ENCODE peak calls at places on chromosomes 11 and 22, in eight cellular contexts. F is HFFc6, O is left ventricle myocardium inferior, X is neural progenitor cell, A is adrenal gland, W is AG09309, J is OCI-LY7, N is RWPE1. T is an unnamed sample.

GRCh38 chr11:70135142-70136132 is 57.3 kb downstream of the ANO1 start:
- DNase-seq in W (no peak), F (no peak), A (no peak), J (no peak), O (no peak), N (no peak), X (peak), T (no peak)

GRCh38 chr22:37896181-37896592 is 9.9 kb upstream of the MICALL1 start:
- DNase-seq in A (no peak), J (peak), F (no peak), W (no peak), O (no peak), N (peak), X (no peak), T (peak)

GRCh38 chr22:35154937-35155387 is 89.0 kb downstream of the ISX start:
- DNase-seq in F (peak), J (peak), O (peak), W (peak), X (peak), A (peak), N (peak), T (peak)

GRCh38 chr11:86735462-86736302 is 63.3 kb upstream of the ME3 start:
- DNase-seq in N (peak), A (no peak), F (peak), X (no peak), W (no peak), J (no peak), O (no peak), T (no peak)

GRCh38 chr11:19781351-19781750 is 68.7 kb downstream of the NAV2 start:
- DNase-seq in W (no peak), A (no peak), X (peak), F (no peak), N (no peak), J (no peak), O (no peak), T (no peak)

GRCh38 chr11:69114362-69114761 is 41.4 kb upstream of the SMIM38 start:
- DNase-seq in J (no peak), W (no peak), X (no peak), F (no peak), O (no peak), N (no peak), A (no peak), T (no peak)

GRCh38 chr22:44316393-44317162 is 3.8 kb upstream of the SHISAL1 start:
- DNase-seq in W (no peak), F (no peak), A (no peak), X (no peak), N (no peak), O (no peak), J (no peak), T (no peak)

GRCh38 chr22:38066381-38067027 is 9.3 kb downstream of the PICK1 start:
- DNase-seq in X (no peak), N (no peak), W (no peak), J (no peak), O (no peak), A (no peak), F (no peak), T (no peak)

GRCh38 chr11:32446227-32446626 is 10.9 kb upstream of the WT1 start:
- DNase-seq in N (no peak), A (no peak), J (no peak), F (no peak), X (no peak), W (no peak), O (no peak), T (no peak)

GRCh38 chr11:76243157-76243556 is 36.9 kb upstream of the WNT11 start:
- DNase-seq in O (no peak), X (peak), F (no peak), J (no peak), A (no peak), W (no peak), N (no peak), T (no peak)

GRCh38 chr22:40819741-40820140 is 595 bp upstream of the SLC25A17 start:
- DNase-seq in J (peak), F (peak), W (no peak), N (no peak), A (no peak), X (peak), O (no peak), T (no peak)

GRCh38 chr11:65615950-65616574 is 486 bp downstream of the PCNX3 start:
- DNase-seq in J (peak), O (peak), N (no peak), F (no peak), A (no peak), X (peak), W (no peak), T (peak)

GRCh38 chr11:9138612-9139579 is 47.5 kb upstream of the SCUBE2 start:
- DNase-seq in X (no peak), N (peak), F (peak), O (no peak), J (no peak), A (peak), W (peak), T (peak)

GRCh38 chr11:2515401-2516275 is 70.8 kb downstream of the KCNQ1 start:
- DNase-seq in O (peak), F (no peak), X (no peak), N (no peak), W (no peak), J (no peak), A (no peak), T (no peak)

GRCh38 chr11:17598700-17599459 is 51.8 kb downstream of the OTOG start:
- DNase-seq in W (peak), X (peak), J (peak), N (peak), F (peak), O (peak), A (peak), T (peak)

GRCh38 chr11:29452131-29452530 is 564.7 kb downstream of the KCNA4 start:
- DNase-seq in N (no peak), W (no peak), X (no peak), F (peak), A (no peak), O (no peak), J (no peak), T (no peak)

GRCh38 chr11:124946735-124947141 is 7.3 kb upstream of the CCDC15 start:
- DNase-seq in X (no peak), W (no peak), N (peak), A (no peak), F (peak), J (no peak), O (no peak), T (no peak)

GRCh38 chr11:111743700-111744099 is 22.5 kb downstream of the PPP2R1B start:
- DNase-seq in X (no peak), N (no peak), O (no peak), W (no peak), J (no peak), F (no peak), A (no peak), T (no peak)

GRCh38 chr22:47106806-47107205 is 344.4 kb downstream of the TBC1D22A start:
- DNase-seq in O (no peak), X (no peak), J (no peak), W (no peak), F (no peak), N (no peak), A (no peak), T (no peak)

GRCh38 chr11:11563193-11563592 is 58.6 kb downstream of the GALNT18 start:
- DNase-seq in J (no peak), N (no peak), X (no peak), O (no peak), F (no peak), W (no peak), A (no peak), T (no peak)

GRCh38 chr11:77728203-77728786 is 90.7 kb upstream of the CLNS1A start:
- DNase-seq in F (no peak), A (no peak), X (no peak), W (no peak), J (no peak), O (no peak), N (no peak), T (no peak)

GRCh38 chr11:10792385-10793068 is 16.2 kb downstream of the EIF4G2 start:
- DNase-seq in F (peak), W (no peak), X (peak), J (peak), N (peak), O (peak), A (peak), T (peak)

DNA sequence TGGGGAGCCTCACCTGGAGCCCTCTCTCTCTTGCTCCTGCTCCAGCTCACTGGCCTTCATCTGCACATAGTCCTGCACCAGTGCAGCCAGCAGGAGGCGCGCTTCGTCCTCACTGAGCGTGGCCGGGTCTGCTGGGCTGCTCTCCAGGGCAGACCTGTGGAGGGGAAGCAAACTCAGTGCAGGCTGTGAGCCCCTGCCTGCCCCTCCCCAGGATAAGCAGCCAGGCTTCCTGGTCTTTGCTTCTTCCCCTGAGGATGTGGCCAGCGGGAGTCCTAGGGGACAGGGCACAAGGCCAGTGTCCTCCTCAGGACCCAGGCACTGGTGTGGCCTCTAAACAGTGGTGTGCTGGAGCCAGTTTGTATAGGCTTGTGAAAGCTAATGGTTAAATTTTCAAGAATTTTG is 2.2 kb downstream of the CALCA start:
- DNase-seq in N (no peak), J (peak), F (peak), X (peak), W (no peak), O (peak), A (no peak), T (peak)
- TF ChIP-seq CTCF in N (no peak), J (peak), F (peak), X (peak), W (peak), O (peak), A (no peak), T (peak)

GRCh38 chr22:20494978-20495860 is at the start of gene KLHL22:
- DNase-seq in A (peak), J (peak), X (no peak), N (peak), W (no peak), F (no peak), O (no peak), T (peak)
- TF ChIP-seq CTCF in A (no peak), J (no peak), X (no peak), N (no peak), W (no peak), F (no peak), O (no peak), T (no peak)

DNA sequence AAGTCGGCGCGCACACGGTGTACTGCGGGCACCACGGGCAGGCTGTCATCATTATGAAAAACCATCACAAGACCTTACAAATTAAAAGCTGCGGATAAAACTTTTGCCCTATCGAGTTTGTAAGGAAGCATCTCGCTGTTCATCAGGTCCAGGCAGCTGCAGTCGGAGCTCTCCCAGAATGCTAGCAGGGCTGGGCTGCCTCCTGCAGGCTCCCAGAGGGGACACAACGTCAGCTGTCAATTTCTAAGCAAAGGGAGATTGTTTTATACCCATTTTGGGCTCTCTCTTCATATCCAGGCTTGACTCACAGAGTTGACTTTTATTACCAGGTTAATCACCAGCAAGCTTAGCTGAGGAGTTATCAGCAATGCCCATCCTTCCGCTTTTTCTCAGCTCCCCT is 375.1 kb downstream of the OPCML start:
- DNase-seq in O (no peak), J (no peak), W (no peak), F (no peak), A (no peak), X (peak), N (no peak), T (no peak)
- TF ChIP-seq CTCF in O (peak), J (no peak), W (no peak), F (no peak), A (no peak), X (peak), N (no peak), T (no peak)

GRCh38 chr11:108122166-108122628 is 830 bp downstream of the ACAT1 start:
- DNase-seq in O (no peak), N (no peak), A (peak), F (no peak), J (no peak), X (peak), W (no peak), T (no peak)

GRCh38 chr11:108117746-108118371 is 3.5 kb upstream of the ACAT1 start:
- DNase-seq in A (no peak), J (peak), F (peak), W (peak), N (peak), O (no peak), X (peak), T (no peak)

GRCh38 chr11:108115495-108116140 is 5.7 kb upstream of the ACAT1 start:
- DNase-seq in W (peak), A (peak), J (peak), X (peak), N (peak), O (peak), F (peak), T (peak)

GRCh38 chr11:108125126-108125525 is 3.8 kb downstream of the ACAT1 start:
- DNase-seq in X (no peak), N (no peak), O (no peak), J (no peak), F (no peak), A (no peak), W (no peak), T (no peak)

DNA sequence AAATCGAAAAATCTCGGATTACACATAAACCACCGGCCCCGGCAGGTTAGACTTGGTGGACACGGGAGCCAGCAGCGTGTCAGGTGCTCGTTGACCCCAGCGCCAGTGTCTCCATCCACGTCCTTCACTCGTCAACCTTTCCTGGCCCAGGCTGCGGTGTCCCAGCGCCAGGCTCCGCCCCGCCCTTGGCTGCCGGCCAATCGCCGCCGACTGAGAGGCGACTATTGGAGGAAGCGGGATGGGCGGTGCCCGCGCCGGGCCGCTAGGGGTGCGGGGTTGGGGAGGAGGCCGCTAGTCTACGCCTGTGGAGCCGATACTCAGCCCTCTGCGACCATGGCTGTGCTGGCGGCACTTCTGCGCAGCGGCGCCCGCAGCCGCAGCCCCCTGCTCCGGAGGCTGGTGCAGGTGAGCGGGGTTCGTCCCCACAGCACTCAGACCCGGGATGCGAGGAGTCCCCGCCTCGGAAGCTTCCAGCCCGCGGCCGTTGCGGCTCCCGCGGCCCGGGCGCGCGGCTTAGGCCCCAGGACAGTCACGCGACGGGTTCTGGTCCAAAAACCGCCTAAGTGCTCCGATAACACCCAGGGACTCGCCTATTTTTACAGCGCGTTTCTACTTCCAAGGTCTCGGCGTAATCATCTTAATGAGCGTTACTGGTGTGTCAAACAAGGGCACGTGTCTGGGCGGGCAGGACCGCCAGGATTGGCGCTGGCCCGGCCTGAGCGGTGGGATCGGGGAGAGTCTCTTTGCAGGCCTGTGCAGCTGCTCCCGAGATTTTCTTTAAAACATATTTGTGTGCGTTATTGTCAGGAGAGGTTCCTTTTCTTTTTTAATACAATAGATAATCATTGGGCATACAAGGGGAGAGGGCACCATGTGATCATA is at the start of gene ACAT1:
- DNase-seq in X (peak), N (peak), A (peak), F (peak), W (peak), J (peak), O (peak), T (peak)
- TF ChIP-seq CTCF in X (peak), N (no peak), A (peak), F (peak), W (peak), J (no peak), O (peak), T (no peak)

DNA sequence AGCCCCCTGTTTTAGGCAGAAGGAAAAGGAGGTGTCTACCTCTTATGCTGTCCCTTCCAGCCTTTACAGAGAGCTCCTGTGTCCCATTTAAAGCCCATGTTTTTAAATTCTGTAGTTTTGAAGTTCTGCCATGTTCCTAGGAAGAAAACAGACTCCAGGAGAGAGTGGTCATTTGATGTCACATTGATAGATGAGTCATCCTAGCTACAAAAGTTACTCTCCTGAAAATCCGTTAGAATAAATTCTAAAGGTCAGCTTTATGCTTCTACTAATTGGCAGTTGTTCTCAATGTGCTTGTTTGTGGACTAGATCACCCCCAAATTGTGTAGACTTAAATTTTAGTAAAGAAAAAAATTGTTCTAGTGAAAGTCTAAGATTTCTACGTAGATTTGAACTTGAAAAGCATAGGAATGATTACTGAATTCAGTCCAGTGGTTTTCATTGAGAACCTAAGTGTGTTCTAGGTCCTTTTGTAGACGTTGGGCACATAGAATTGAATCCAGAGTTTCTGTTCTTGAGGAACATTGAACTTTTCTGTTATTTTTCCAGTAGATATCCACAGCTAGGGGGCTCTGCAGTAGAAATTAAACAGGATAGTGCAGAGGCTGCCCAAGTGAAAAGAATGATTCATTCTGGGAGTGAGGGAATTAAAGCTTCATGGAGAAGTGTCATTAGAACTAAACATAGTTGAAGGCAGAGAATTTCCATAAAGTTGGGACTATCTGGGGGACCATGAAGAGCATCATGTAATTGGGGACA is 140.6 kb upstream of the RASSF10 start:
- DNase-seq in A (no peak), X (no peak), N (no peak), F (peak), J (no peak), W (no peak), O (no peak), T (no peak)
- TF ChIP-seq CTCF in A (peak), X (peak), N (no peak), F (peak), J (peak), W (peak), O (peak), T (no peak)

DNA sequence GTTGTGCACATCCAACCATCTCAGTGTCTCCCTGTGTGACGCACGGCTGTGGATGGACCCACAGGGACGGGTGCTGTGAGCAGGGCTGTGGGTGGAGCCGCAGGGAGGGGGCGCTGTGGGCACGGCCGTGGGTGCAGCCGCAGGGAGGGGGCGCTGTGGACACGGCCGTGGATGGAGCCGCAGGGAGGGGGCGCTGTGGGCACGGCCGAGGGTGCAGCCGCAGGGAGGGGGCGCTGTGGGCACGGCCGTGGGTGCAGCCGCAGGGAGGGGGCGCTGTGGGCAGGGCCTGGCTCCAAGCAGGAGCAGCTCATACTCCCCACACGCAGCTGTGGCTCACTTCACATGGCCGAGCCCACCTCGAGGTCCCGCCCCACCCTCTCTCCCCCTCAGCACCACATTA is 6.0 kb upstream of the MAPK11 start:
- DNase-seq in F (no peak), O (peak), X (no peak), N (no peak), A (peak), J (peak), W (no peak), T (peak)
- TF ChIP-seq CTCF in F (peak), O (peak), X (peak), N (peak), A (peak), J (peak), W (peak), T (peak)

DNA sequence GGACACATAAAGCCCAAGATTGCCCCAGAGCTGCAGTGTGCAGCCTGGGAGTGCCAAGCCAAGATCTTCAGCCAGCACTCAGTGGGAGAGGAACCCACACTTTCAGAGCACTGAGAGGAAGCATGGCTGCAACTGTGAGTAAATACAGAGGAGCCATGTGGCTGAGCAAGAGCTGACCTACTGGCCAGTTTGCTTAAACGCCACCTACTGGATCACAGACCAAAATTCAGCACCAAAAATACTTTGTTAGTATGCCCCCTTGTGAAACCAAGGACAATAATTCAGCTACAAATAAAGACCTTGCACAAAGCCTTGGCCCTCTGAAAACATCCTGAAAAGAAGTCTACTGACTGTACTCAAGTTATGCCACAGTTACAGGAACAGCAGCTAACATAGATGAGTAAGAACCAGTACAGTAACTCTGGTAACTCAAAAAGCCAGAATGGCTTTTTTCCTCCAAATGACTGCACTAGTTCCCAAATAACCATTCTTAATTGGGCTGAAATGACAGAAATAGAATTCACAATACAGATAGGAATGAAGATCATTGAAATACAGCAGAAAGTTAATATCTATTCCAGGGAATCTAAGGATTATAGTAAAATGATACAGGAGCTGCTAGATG is 10.1 kb upstream of the OR4A15 start:
- DNase-seq in J (peak), O (no peak), F (no peak), A (no peak), N (no peak), X (no peak), W (no peak), T (no peak)
- TF ChIP-seq CTCF in J (peak), O (no peak), F (peak), A (no peak), N (no peak), X (no peak), W (no peak), T (no peak)

GRCh38 chr11:24559315-24559714 is 62.5 kb downstream of the LUZP2 start:
- DNase-seq in O (no peak), A (no peak), W (no peak), J (no peak), N (no peak), X (no peak), F (no peak), T (no peak)
- TF ChIP-seq CTCF in O (no peak), A (no peak), W (no peak), J (no peak), N (no peak), X (no peak), F (no peak), T (no peak)

GRCh38 chr11:35688023-35688422 is 25.4 kb downstream of the TRIM44 start:
- DNase-seq in F (peak), A (no peak), J (no peak), X (no peak), O (no peak), W (no peak), N (no peak), T (no peak)
- TF ChIP-seq CTCF in F (no peak), A (no peak), J (no peak), X (no peak), O (no peak), W (no peak), N (no peak), T (no peak)